ENCODE peak calls at places on chromosomes 7 and 10, in eight cellular contexts. Q, W, L, V, O, K, R and M are unnamed samples.

GRCh38 chr7:74183653-74184450 is 9.7 kb downstream of the EIF4H start:
- DNase-seq in Q (no peak), W (peak), L (no peak), V (peak), O (no peak), K (peak), R (no peak), M (no peak)

GRCh38 chr7:128934361-128935352 is 3.1 kb upstream of the IRF5 start:
- DNase-seq in Q (no peak), W (no peak), L (no peak), V (no peak), O (no peak), K (no peak), R (no peak), M (no peak)

GRCh38 chr10:126387041-126387908 is 1.0 kb downstream of the ADAM12 start:
- DNase-seq in Q (peak), W (peak), L (peak), V (peak), O (no peak), K (no peak), R (peak), M (peak)

GRCh38 chr10:110206988-110207804 is at the start of gene MXI1:
- DNase-seq in Q (no peak), W (peak), L (peak), V (peak), O (peak), K (peak), R (peak), M (peak)

GRCh38 chr10:101777857-101778145 is 1.9 kb upstream of the FGF8 start:
- DNase-seq in Q (no peak), W (no peak), L (no peak), V (no peak), O (no peak), K (no peak), R (no peak), M (no peak)

GRCh38 chr10:4686644-4686996 is 139.4 kb upstream of the AKR1E2 start:
- DNase-seq in Q (no peak), W (no peak), L (peak), V (no peak), O (no peak), K (no peak), R (peak), M (peak)

GRCh38 chr10:79202188-79203013 is 133.6 kb downstream of the ZMIZ1 start:
- DNase-seq in Q (no peak), W (no peak), L (no peak), V (peak), O (no peak), K (peak), R (peak), M (no peak)

GRCh38 chr10:49207936-49208482 is 19.8 kb upstream of the TMEM273 start:
- DNase-seq in Q (no peak), W (no peak), L (no peak), V (no peak), O (no peak), K (no peak), R (no peak), M (no peak)

GRCh38 chr7:91128574-91129348 is 135.5 kb upstream of the FZD1 start:
- DNase-seq in Q (no peak), W (no peak), L (peak), V (peak), O (no peak), K (no peak), R (peak), M (peak)

GRCh38 chr7:92904292-92905131 is 68.1 kb upstream of the CDK6 start:
- DNase-seq in Q (no peak), W (no peak), L (peak), V (peak), O (peak), K (no peak), R (peak), M (peak)

GRCh38 chr10:50310560-50311174 is 59.4 kb upstream of the ASAH2 start:
- DNase-seq in Q (no peak), W (peak), L (no peak), V (peak), O (no peak), K (peak), R (no peak), M (no peak)

GRCh38 chr10:588246-589165 is 101.0 kb downstream of the DIP2C start:
- DNase-seq in Q (no peak), W (no peak), L (peak), V (no peak), O (no peak), K (no peak), R (peak), M (peak)

GRCh38 chr10:132457328-132458070 is 60.5 kb downstream of the PWWP2B start:
- DNase-seq in Q (no peak), W (no peak), L (no peak), V (no peak), O (no peak), K (peak), R (no peak), M (no peak)

GRCh38 chr10:101995451-101996063 is 60.4 kb downstream of the ARMH3 start:
- DNase-seq in Q (no peak), W (no peak), L (peak), V (no peak), O (no peak), K (no peak), R (peak), M (peak)

GRCh38 chr10:5685764-5686240 is 1.2 kb downstream of the TASOR2 start:
- DNase-seq in Q (no peak), W (no peak), L (no peak), V (no peak), O (no peak), K (no peak), R (peak), M (no peak)

GRCh38 chr10:102419561-102420442 is 834 bp upstream of the FBXL15 start:
- DNase-seq in Q (no peak), W (peak), L (no peak), V (peak), O (no peak), K (peak), R (no peak), M (no peak)

GRCh38 chr7:100431286-100431735 is 1.7 kb downstream of the MEPCE start:
- DNase-seq in Q (no peak), W (no peak), L (no peak), V (no peak), O (no peak), K (no peak), R (no peak), M (no peak)

GRCh38 chr10:22334414-22335203 is 10.7 kb upstream of the SPAG6 start:
- DNase-seq in Q (no peak), W (peak), L (no peak), V (peak), O (no peak), K (no peak), R (no peak), M (no peak)

GRCh38 chr10:46539596-46540411 is 16.7 kb downstream of the GPRIN2 start:
- DNase-seq in Q (no peak), W (no peak), L (peak), V (no peak), O (peak), K (no peak), R (peak), M (peak)

GRCh38 chr10:125148021-125148439 is 12.3 kb downstream of the CTBP2 start:
- DNase-seq in Q (no peak), W (peak), L (no peak), V (no peak), O (no peak), K (peak), R (no peak), M (peak)

GRCh38 chr10:102752934-102753664 is 9.4 kb downstream of the WBP1L start:
- DNase-seq in Q (no peak), W (no peak), L (peak), V (peak), O (peak), K (peak), R (peak), M (peak)

GRCh38 chr7:105519353-105519752 is 2.7 kb downstream of the PUS7 start:
- DNase-seq in Q (no peak), W (no peak), L (peak), V (no peak), O (no peak), K (no peak), R (peak), M (no peak)

GRCh38 chr10:93346712-93347111 is 135.4 kb downstream of the MYOF start:
- DNase-seq in Q (no peak), W (no peak), L (peak), V (peak), O (no peak), K (no peak), R (peak), M (no peak)

GRCh38 chr10:12640026-12640425 is 290.7 kb downstream of the CAMK1D start:
- DNase-seq in Q (no peak), W (no peak), L (no peak), V (no peak), O (no peak), K (no peak), R (no peak), M (no peak)

GRCh38 chr10:27741173-27742091 is 4.2 kb downstream of the MKX start:
- DNase-seq in Q (no peak), W (no peak), L (no peak), V (peak), O (no peak), K (no peak), R (no peak), M (no peak)

GRCh38 chr7:15889501-15889900 is 203.0 kb upstream of the MEOX2 start:
- DNase-seq in Q (no peak), W (peak), L (no peak), V (peak), O (no peak), K (no peak), R (no peak), M (no peak)

GRCh38 chr10:42940487-42941157 is 136.2 kb upstream of the RET start:
- DNase-seq in Q (peak), W (no peak), L (no peak), V (peak), O (no peak), K (no peak), R (no peak), M (no peak)

GRCh38 chr10:126585249-126585986 is 85.1 kb downstream of the C10orf90 start:
- DNase-seq in Q (no peak), W (no peak), L (peak), V (no peak), O (no peak), K (no peak), R (no peak), M (no peak)

GRCh38 chr10:102334106-102334505 is 61.4 kb upstream of the NFKB2 start:
- DNase-seq in Q (no peak), W (no peak), L (peak), V (no peak), O (no peak), K (no peak), R (peak), M (peak)

GRCh38 chr7:112937651-112938390 is 147.6 kb upstream of the TMEM168 start:
- DNase-seq in Q (no peak), W (no peak), L (peak), V (no peak), O (no peak), K (no peak), R (peak), M (peak)

GRCh38 chr10:77274046-77274795 is 363.4 kb downstream of the KCNMA1 start:
- DNase-seq in Q (no peak), W (no peak), L (peak), V (no peak), O (no peak), K (no peak), R (peak), M (peak)

GRCh38 chr10:92750788-92751533 is 61.2 kb downstream of the HHEX start:
- DNase-seq in Q (no peak), W (no peak), L (no peak), V (no peak), O (no peak), K (peak), R (peak), M (no peak)

GRCh38 chr7:87886875-87887274 is 10.6 kb downstream of the DBF4 start:
- DNase-seq in Q (no peak), W (no peak), L (peak), V (peak), O (peak), K (peak), R (peak), M (peak)

DNA sequence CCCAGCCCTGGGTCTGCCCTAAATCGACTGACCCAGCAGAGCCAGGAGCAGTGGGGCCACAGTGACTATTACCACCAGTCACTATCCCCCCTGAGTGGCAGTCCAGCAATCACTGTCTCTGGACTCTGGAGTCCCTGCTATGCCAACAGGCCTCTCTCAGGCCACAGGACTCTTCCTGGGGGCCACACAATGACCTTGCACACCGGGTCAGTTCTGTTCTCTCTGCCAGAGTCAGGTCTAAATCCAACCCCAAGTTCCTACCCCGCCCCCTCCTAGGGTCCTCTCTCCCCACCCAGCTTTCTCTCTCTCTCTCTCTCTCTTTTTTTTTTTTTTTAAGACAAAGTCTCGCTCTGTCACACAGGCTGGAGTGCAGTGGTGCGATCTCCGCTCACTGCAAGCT is 21.6 kb downstream of the GRID2IP start:
- DNase-seq in Q (no peak), W (no peak), L (no peak), V (no peak), O (no peak), K (no peak), R (no peak), M (no peak)
- H3K27ac ChIP-seq in Q (no peak), W (no peak), L (no peak), V (no peak), O (no peak), K (no peak), R (no peak), M (no peak)

DNA sequence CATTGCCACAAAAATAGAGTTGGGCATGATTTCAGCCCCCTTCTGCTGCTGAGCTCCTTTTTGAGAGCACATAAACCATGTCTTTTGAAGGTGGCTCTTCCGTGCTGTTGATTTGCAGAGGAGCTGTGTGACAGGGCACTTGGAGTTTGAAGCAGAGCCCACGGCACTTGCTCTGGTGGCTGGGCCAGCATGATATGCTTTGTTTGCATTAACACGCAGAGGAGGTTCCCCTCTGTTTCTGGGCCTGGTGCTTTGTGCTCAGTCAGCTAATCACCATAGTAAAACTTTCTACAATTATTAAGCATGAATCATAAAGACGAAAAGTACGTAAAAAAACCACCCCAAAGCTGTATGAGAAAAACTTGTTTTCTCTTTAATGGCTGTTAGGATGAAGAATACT is 40.1 kb downstream of the RBM33 start:
- DNase-seq in Q (no peak), W (no peak), L (no peak), V (no peak), O (no peak), K (no peak), R (no peak), M (no peak)
- H3K27ac ChIP-seq in Q (no peak), W (no peak), L (no peak), V (peak), O (no peak), K (no peak), R (no peak), M (no peak)

GRCh38 chr7:137282043-137282442 is 61.5 kb downstream of the PTN start:
- DNase-seq in Q (no peak), W (no peak), L (no peak), V (no peak), O (peak), K (no peak), R (peak), M (peak)
- H3K27ac ChIP-seq in Q (no peak), W (no peak), L (no peak), V (no peak), O (no peak), K (no peak), R (peak), M (no peak)

DNA sequence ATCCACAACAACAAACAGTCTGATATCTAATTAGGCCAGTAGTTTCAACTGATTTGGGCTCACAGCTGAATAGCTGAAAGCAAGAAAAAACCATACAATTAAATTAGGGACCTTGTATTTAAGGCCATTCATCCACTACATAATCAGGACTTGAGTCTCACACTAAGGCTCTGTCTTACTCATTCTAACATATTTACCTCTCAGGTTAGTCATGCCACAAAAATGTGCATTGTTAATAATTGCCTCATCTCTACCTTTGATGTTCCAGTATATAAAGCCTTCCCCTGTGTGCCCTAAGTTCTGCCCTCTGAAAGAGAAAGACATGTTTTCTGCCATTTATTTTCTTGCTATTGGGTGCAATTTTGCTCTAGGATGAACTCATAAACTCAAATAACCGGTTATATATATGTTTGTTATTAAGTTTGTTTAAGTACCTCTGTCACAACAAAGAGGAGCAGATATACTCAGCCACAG is 5.3 kb upstream of the C1GALT1 start:
- DNase-seq in Q (no peak), W (no peak), L (peak), V (peak), O (no peak), K (no peak), R (peak), M (peak)
- H3K27ac ChIP-seq in Q (peak), W (no peak), L (peak), V (peak), O (peak), K (no peak), R (no peak), M (peak)

GRCh38 chr7:45920543-45921380 is at the start of gene IGFBP3:
- DNase-seq in Q (no peak), W (no peak), L (peak), V (peak), O (no peak), K (no peak), R (peak), M (peak)
- H3K27ac ChIP-seq in Q (peak), W (no peak), L (no peak), V (no peak), O (no peak), K (no peak), R (peak), M (no peak)